ENCODE peak calls at places on chromosomes 5 and 9, in seven cellular contexts. M, E, F, K, R, Y and J are unnamed samples.

GRCh38 chr9:90985631-90986030 is 184.0 kb downstream of the SYK start:
- DNase-seq in M (no peak), E (no peak), F (no peak), K (no peak), R (no peak), Y (no peak), J (no peak)

GRCh38 chr9:2345013-2345412 is 276.6 kb upstream of the VLDLR start:
- DNase-seq in M (no peak), E (no peak), F (no peak), K (no peak), R (no peak), Y (no peak), J (no peak)

GRCh38 chr5:142356716-142357468 is 32.1 kb upstream of the SPRY4 start:
- DNase-seq in M (peak), E (peak), F (peak), K (peak), R (peak), Y (peak), J (peak)

GRCh38 chr9:96080364-96080763 is 204.9 kb downstream of the ERCC6L2 start:
- DNase-seq in M (no peak), E (no peak), F (no peak), K (peak), R (no peak), Y (no peak), J (no peak)

GRCh38 chr9:121271368-121272351 is 3.7 kb downstream of the GSN start:
- DNase-seq in M (no peak), E (peak), F (no peak), K (no peak), R (peak), Y (no peak), J (no peak)

GRCh38 chr5:27450607-27451006 is 412.2 kb upstream of the CDH9 start:
- DNase-seq in M (no peak), E (no peak), F (no peak), K (no peak), R (no peak), Y (no peak), J (no peak)

GRCh38 chr5:84287964-84288363 is 96.7 kb downstream of the EDIL3 start:
- DNase-seq in M (no peak), E (no peak), F (no peak), K (no peak), R (peak), Y (no peak), J (no peak)

GRCh38 chr5:168088415-168089165 is 202.9 kb upstream of the WWC1 start:
- DNase-seq in M (no peak), E (no peak), F (no peak), K (no peak), R (no peak), Y (no peak), J (no peak)

GRCh38 chr5:62354028-62354874 is 48.2 kb downstream of the KIF2A start:
- DNase-seq in M (peak), E (peak), F (no peak), K (no peak), R (peak), Y (no peak), J (no peak)

GRCh38 chr9:135216666-135217431 is 129.4 kb downstream of the OLFM1 start:
- DNase-seq in M (no peak), E (no peak), F (no peak), K (no peak), R (no peak), Y (peak), J (no peak)

GRCh38 chr9:105150991-105151685 is 93.3 kb upstream of the SLC44A1 start:
- DNase-seq in M (no peak), E (no peak), F (no peak), K (no peak), R (peak), Y (no peak), J (no peak)

GRCh38 chr5:10995891-10996290 is 234.9 kb upstream of the DAP start:
- DNase-seq in M (no peak), E (no peak), F (no peak), K (no peak), R (no peak), Y (no peak), J (no peak)

GRCh38 chr9:91374939-91375338 is 13.2 kb upstream of the AUH start:
- DNase-seq in M (no peak), E (no peak), F (no peak), K (no peak), R (peak), Y (no peak), J (no peak)

GRCh38 chr5:143208781-143209510 is 194.5 kb downstream of the NR3C1 start:
- DNase-seq in M (no peak), E (no peak), F (no peak), K (no peak), R (peak), Y (peak), J (no peak)

GRCh38 chr9:90141723-90142122 is 500.9 kb downstream of the DIRAS2 start:
- DNase-seq in M (peak), E (no peak), F (no peak), K (no peak), R (peak), Y (peak), J (no peak)

GRCh38 chr9:68530618-68531017 is 10.1 kb downstream of the TMEM252 start:
- DNase-seq in M (no peak), E (no peak), F (no peak), K (no peak), R (no peak), Y (peak), J (no peak)

GRCh38 chr5:140112685-140113179 is 1.2 kb upstream of the PURA start:
- DNase-seq in M (no peak), E (no peak), F (no peak), K (no peak), R (peak), Y (no peak), J (no peak)

GRCh38 chr9:6735422-6735821 is 22.4 kb upstream of the KDM4C start:
- DNase-seq in M (no peak), E (no peak), F (no peak), K (no peak), R (no peak), Y (no peak), J (no peak)

GRCh38 chr9:88824711-88825110 is 166.6 kb upstream of the S1PR3 start:
- DNase-seq in M (no peak), E (no peak), F (no peak), K (no peak), R (no peak), Y (no peak), J (no peak)

GRCh38 chr5:14879985-14880589 is 8.5 kb upstream of the ANKH start:
- DNase-seq in M (no peak), E (no peak), F (no peak), K (no peak), R (no peak), Y (no peak), J (no peak)

GRCh38 chr5:124927735-124928134 is 181.3 kb upstream of the ZNF608 start:
- DNase-seq in M (no peak), E (no peak), F (no peak), K (no peak), R (no peak), Y (no peak), J (no peak)

GRCh38 chr9:88230612-88231011 is 92.3 kb upstream of the SPATA31C2 start:
- DNase-seq in M (no peak), E (no peak), F (no peak), K (no peak), R (no peak), Y (no peak), J (no peak)

GRCh38 chr9:31272456-31273295 is 1111.8 kb upstream of the ACO1 start:
- DNase-seq in M (no peak), E (no peak), F (no peak), K (no peak), R (no peak), Y (no peak), J (no peak)

GRCh38 chr9:87564111-87564510 is 66.4 kb downstream of the DAPK1 start:
- DNase-seq in M (no peak), E (no peak), F (no peak), K (no peak), R (no peak), Y (no peak), J (no peak)

GRCh38 chr9:89095755-89096154 is 82.9 kb downstream of the SHC3 start:
- DNase-seq in M (no peak), E (no peak), F (no peak), K (no peak), R (no peak), Y (no peak), J (no peak)